ENCODE peak calls at places on chromosomes 7 and 10, in ten cellular contexts. D is fibroblast of lung; W is cardiac muscle cell; L is SK-N-SH; Z is DND-41; Y is GM23248; A is spleen; S is AG04450; O is naive thymus-derived CD4-positive, alpha-beta T cell; M is substantia nigra. H is an unnamed sample.

GRCh38 chr10:133276435-133277201 is at the start of gene ADAM8:
- DNase-seq in M (no peak), Z (no peak), A (peak; percentile 95), Y (peak; percentile 59), D (no peak), W (peak; percentile 64), L (peak; percentile 72), O (peak; percentile 61), S (no peak), H (peak; percentile 90)

GRCh38 chr10:8116926-8117493 is 62.5 kb downstream of the GATA3 start:
- DNase-seq in O (no peak), A (no peak), L (peak; percentile 81), S (no peak), D (no peak), Y (no peak), Z (no peak), W (no peak), M (no peak), H (no peak)

GRCh38 chr7:81688622-81689411 is 81.0 kb downstream of the HGF start:
- DNase-seq in W (peak; percentile 60), O (no peak), Y (no peak), S (no peak), M (no peak), A (no peak), L (no peak), Z (no peak), D (no peak), H (no peak)

GRCh38 chr10:16341637-16342036 is 95.2 kb upstream of the PTER start:
- DNase-seq in Y (no peak), A (no peak), D (no peak), S (no peak), Z (no peak), W (no peak), L (no peak), M (no peak), O (no peak), H (no peak)

GRCh38 chr10:103284170-103284569 is 7.2 kb downstream of the INA start:
- DNase-seq in Z (no peak), O (no peak), Y (peak; percentile 50), W (no peak), A (no peak), S (no peak), M (no peak), L (no peak), D (no peak), H (no peak)

GRCh38 chr7:28607179-28607578 is 194.9 kb downstream of the CREB5 start:
- DNase-seq in Y (peak; percentile 21), M (no peak), Z (no peak), S (no peak), A (no peak), L (no peak), D (no peak), W (no peak), O (no peak), H (no peak)

GRCh38 chr7:96205665-96206064 is 116.2 kb downstream of the SLC25A13 start:
- DNase-seq in M (no peak), A (no peak), Y (no peak), S (no peak), L (no peak), W (no peak), O (no peak), Z (no peak), D (no peak), H (no peak)

GRCh38 chr7:129212126-129212525 is 12.7 kb upstream of the AHCYL2 start:
- DNase-seq in L (no peak), S (no peak), W (no peak), D (no peak), M (no peak), Z (no peak), A (no peak), O (no peak), Y (no peak), H (no peak)

GRCh38 chr10:13943735-13944398 is 357.1 kb downstream of the PRPF18 start:
- DNase-seq in L (no peak), D (no peak), Y (no peak), W (peak; percentile 13), Z (no peak), M (no peak), A (no peak), S (no peak), O (no peak), H (no peak)

GRCh38 chr10:7750222-7750621 is 37.6 kb downstream of the KIN start:
- DNase-seq in Y (no peak), S (no peak), O (no peak), A (no peak), W (no peak), M (no peak), D (no peak), Z (no peak), L (no peak), H (no peak)

GRCh38 chr10:124648738-124649137 is 95.4 kb downstream of the FAM53B start:
- DNase-seq in Z (peak; percentile 93), S (peak; percentile 81), L (peak; percentile 94), W (peak; percentile 76), O (no peak), Y (peak; percentile 42), M (peak; percentile 78), D (peak; percentile 87), A (peak; percentile 90), H (no peak)

GRCh38 chr10:118629211-118629610 is 33.8 kb upstream of the PRLHR start:
- DNase-seq in D (no peak), W (no peak), Z (no peak), M (no peak), L (no peak), O (no peak), A (no peak), S (no peak), Y (peak; percentile 57), H (no peak)

GRCh38 chr10:97134983-97135382 is 50.8 kb downstream of the SLIT1 start:
- DNase-seq in Y (no peak), M (no peak), Z (no peak), W (no peak), L (no peak), S (no peak), A (peak; percentile 24), D (no peak), O (no peak), H (no peak)

GRCh38 chr7:39042706-39043105 is 65.0 kb downstream of the POU6F2 start:
- DNase-seq in D (no peak), M (no peak), A (no peak), Y (no peak), O (no peak), S (no peak), L (no peak), Z (no peak), W (no peak), H (no peak)

GRCh38 chr7:100061518-100062193 is 12.1 kb downstream of the ZSCAN21 start:
- DNase-seq in L (no peak), M (no peak), W (no peak), D (no peak), A (no peak), Z (no peak), S (no peak), Y (no peak), O (no peak), H (no peak)

GRCh38 chr7:1917221-1918062 is 247.4 kb downstream of the ELFN1 start:
- DNase-seq in Z (no peak), W (no peak), A (peak; percentile 67), L (no peak), Y (peak; percentile 73), O (no peak), S (no peak), M (no peak), D (peak; percentile 57), H (no peak)

DNA sequence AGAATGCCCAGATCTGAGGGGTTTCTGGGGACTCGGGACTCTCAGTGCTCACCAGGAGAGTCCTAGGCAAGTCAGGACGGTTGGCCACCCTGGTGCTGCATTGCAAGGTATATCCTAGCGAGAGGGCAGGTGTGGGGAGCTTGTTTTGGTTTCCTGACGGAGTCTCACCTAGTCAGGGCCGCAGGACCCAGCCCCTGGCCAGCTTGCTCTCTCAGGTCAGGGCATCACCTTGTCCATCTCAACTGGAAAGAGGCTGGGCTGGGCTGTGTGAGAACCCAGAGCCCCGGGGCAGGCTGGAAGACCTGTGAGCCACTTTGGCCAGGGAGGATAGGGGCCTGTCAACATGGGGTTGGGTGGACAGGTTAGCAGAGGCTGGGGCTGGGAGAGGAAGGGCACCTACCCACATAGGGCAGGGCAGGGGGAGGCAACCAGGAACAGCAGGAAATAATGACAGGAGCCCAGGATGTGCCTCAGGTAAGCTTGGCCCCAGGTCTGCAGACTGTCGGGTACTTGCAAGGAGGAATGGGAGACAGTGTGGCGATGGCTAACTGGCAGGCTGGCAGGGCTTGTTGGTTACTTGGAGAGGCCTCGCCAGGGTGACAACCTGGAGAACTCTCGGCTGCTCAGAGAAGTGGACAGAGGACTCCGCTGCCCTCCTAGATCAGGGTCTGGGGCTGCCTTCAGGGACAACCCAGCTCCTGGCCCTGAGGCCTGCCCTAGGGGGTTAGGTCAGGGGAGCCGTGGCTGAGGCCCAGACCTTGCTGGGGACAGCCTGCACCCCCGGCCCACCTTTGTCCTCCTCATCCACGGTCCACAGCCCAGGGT is 31.4 kb downstream of the DNAJB12 start:
- DNase-seq in Y (no peak), O (no peak), M (no peak), L (no peak), W (no peak), S (no peak), A (peak; percentile 88), D (no peak), Z (no peak), H (no peak)
- H3K27ac ChIP-seq in Y (no peak overlapping the region), O (peak overlapping the region; percentile 94), M (no peak overlapping the region), L (no peak overlapping the region), W (peak overlapping the region; percentile 76), S (peak overlapping the region; percentile 11), A (peak overlapping the region; percentile 99), D (no peak overlapping the region), Z (peak overlapping the region; percentile 98), H (no peak overlapping the region)

GRCh38 chr10:11110499-11110898 is 92.8 kb downstream of the CELF2 start:
- DNase-seq in L (no peak), Z (no peak), W (no peak), M (peak; percentile 22), D (no peak), Y (no peak), A (no peak), O (no peak), S (no peak), H (no peak)
- H3K27ac ChIP-seq in L (no peak overlapping the region), Z (no peak overlapping the region), W (peak overlapping the region; percentile 7), M (no peak overlapping the region), D (no peak overlapping the region), Y (no peak overlapping the region), A (no peak overlapping the region), O (no peak overlapping the region), S (no peak overlapping the region), H (no peak overlapping the region)

GRCh38 chr10:98292976-98293375 is 25.0 kb upstream of the LOXL4 start:
- DNase-seq in L (no peak), O (no peak), M (no peak), W (no peak), A (no peak), Z (no peak), D (no peak), S (no peak), Y (no peak), H (no peak)
- H3K27ac ChIP-seq in L (no peak overlapping the region), O (no peak overlapping the region), M (no peak overlapping the region), W (no peak overlapping the region), A (peak overlapping the region; percentile 7), Z (no peak overlapping the region), D (no peak overlapping the region), S (no peak overlapping the region), Y (no peak overlapping the region), H (no peak overlapping the region)

DNA sequence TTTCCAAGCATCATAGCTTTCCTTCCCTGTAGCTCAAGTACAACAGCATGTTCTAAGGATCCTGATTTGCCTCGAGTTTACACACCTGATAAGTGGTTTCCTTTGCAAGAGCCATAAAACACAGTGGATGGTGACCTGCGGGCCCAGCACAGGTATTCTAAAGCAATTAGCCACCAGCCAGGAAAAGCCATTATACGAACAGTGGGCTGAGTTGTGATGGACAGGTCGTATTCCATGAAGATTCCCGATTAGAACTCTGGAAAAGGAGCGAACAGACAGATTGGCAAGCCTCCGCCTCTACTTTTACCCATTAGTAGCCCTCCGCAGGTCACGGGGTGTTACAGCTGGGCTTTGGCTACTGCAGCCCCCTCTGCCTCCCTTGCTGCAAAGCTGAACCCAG is 214.2 kb downstream of the CCSER2 start:
- DNase-seq in L (no peak), Y (no peak), S (no peak), W (no peak), O (no peak), D (no peak), M (no peak), A (no peak), Z (no peak), H (no peak)
- H3K27ac ChIP-seq in L (no peak overlapping the region), Y (no peak overlapping the region), S (no peak overlapping the region), W (no peak overlapping the region), O (no peak overlapping the region), D (no peak overlapping the region), M (no peak overlapping the region), A (no peak overlapping the region), Z (no peak overlapping the region), H (no peak overlapping the region)